ENCODE peak calls at places on chromosomes 7 and 10, in four cellular contexts. E is A172, C is GM20000, H is ACHN. K is an unnamed sample.
A peak's percentile ranks its signal among the peaks of the same experiment; 100 is the strongest.

GRCh38 chr10:126561499-126562208 is 108.8 kb downstream of the C10orf90 start:
- DNase-seq in E (no peak), C (no peak), H (no peak), K (no peak)

GRCh38 chr7:30923774-30924413 is 12.2 kb downstream of the AQP1 start:
- DNase-seq in E (no peak), C (no peak), H (no peak), K (no peak)

GRCh38 chr10:111973826-111974225 is 209.7 kb downstream of the GPAM start:
- DNase-seq in E (no peak), C (no peak), H (no peak), K (no peak)

GRCh38 chr7:2634265-2635145 is 2.7 kb downstream of the TTYH3 start:
- DNase-seq in E (no peak), C (no peak), H (no peak), K (no peak)

GRCh38 chr7:26413007-26413691 is 121.5 kb downstream of the SNX10 start:
- DNase-seq in E (no peak), C (no peak), H (no peak), K (no peak)

GRCh38 chr7:53811555-53812079 is 730.6 kb upstream of the VSTM2A start:
- DNase-seq in E (peak; percentile 89), C (no peak), H (no peak), K (peak; percentile 68)

GRCh38 chr7:81688622-81689411 is 81.0 kb downstream of the HGF start:
- DNase-seq in E (no peak), C (no peak), H (no peak), K (no peak)

GRCh38 chr10:87578799-87579401 is 74.2 kb downstream of the MINPP1 start:
- DNase-seq in E (no peak), C (no peak), H (no peak), K (no peak)

GRCh38 chr7:36683111-36683510 is 41.2 kb downstream of the AOAH start:
- DNase-seq in E (no peak), C (no peak), H (no peak), K (no peak)

GRCh38 chr7:41630741-41631140 is 72.1 kb downstream of the INHBA start:
- DNase-seq in E (no peak), C (peak; percentile 9), H (no peak), K (no peak)

GRCh38 chr7:20327047-20327446 is 3.7 kb upstream of the ITGB8 start:
- DNase-seq in E (peak; percentile 59), C (no peak), H (peak; percentile 44), K (no peak)

GRCh38 chr7:28378574-28379149 is 33.7 kb upstream of the CREB5 start:
- DNase-seq in E (no peak), C (no peak), H (peak; percentile 60), K (no peak)

GRCh38 chr10:110226926-110227641 is 19.7 kb downstream of the MXI1 start:
- DNase-seq in E (peak; percentile 35), C (peak; percentile 90), H (peak; percentile 72), K (peak; percentile 59)

GRCh38 chr7:35605760-35606159 is 89.2 kb downstream of the HERPUD2 start:
- DNase-seq in E (peak; percentile 78), C (no peak), H (no peak), K (peak; percentile 40)

GRCh38 chr7:75842836-75843446 is 29.3 kb upstream of the CCL24 start:
- DNase-seq in E (peak; percentile 52), C (peak; percentile 74), H (no peak), K (peak; percentile 28)

GRCh38 chr10:47340613-47341170 is 7.5 kb upstream of the RBP3 start:
- DNase-seq in E (peak; percentile 29), C (peak; percentile 84), H (peak; percentile 63), K (peak; percentile 71)

GRCh38 chr10:85826377-85826776 is 540.2 kb downstream of the GRID1 start:
- DNase-seq in E (no peak), C (no peak), H (no peak), K (no peak)

GRCh38 chr10:90437452-90437851 is 420.4 kb downstream of the HTR7 start:
- DNase-seq in E (no peak), C (no peak), H (no peak), K (no peak)

GRCh38 chr10:3996697-3997096 is 211.7 kb upstream of the KLF6 start:
- DNase-seq in E (no peak), C (no peak), H (no peak), K (no peak)

GRCh38 chr7:32916006-32916405 is 24.4 kb upstream of the KBTBD2 start:
- DNase-seq in E (no peak), C (no peak), H (no peak), K (no peak)

GRCh38 chr7:111931016-111931517 is 275.1 kb downstream of the DOCK4 start:
- DNase-seq in E (peak; percentile 49), C (no peak), H (no peak), K (no peak)

GRCh38 chr10:125149278-125150047 is 10.9 kb downstream of the CTBP2 start:
- DNase-seq in E (peak; percentile 61), C (no peak), H (peak; percentile 87), K (peak; percentile 44)

GRCh38 chr7:6389728-6390127 is 58.0 kb downstream of the DAGLB start:
- DNase-seq in E (no peak), C (no peak), H (no peak), K (no peak)

GRCh38 chr10:132109341-132110072 is 43.8 kb downstream of the JAKMIP3 start:
- DNase-seq in E (no peak), C (no peak), H (no peak), K (no peak)

GRCh38 chr10:60735244-60735643 is 43.0 kb upstream of the CDK1 start:
- DNase-seq in E (no peak), C (no peak), H (no peak), K (no peak)

K was measured in H54.